ENCODE peak calls at places on chromosomes 2 and 18, in eight cellular contexts. M, O, Z, V, Y, E, X and P are unnamed samples.

GRCh38 chr2:74554821-74555531 is 456 bp downstream of the DOK1 start:
- DNase-seq in M (peak; percentile 54), O (peak; percentile 59), Z (peak; percentile 27), V (peak; percentile 12), Y (peak; percentile 93), E (no peak), X (peak; percentile 61), P (peak; percentile 65)

GRCh38 chr2:3442185-3442584 is 62.7 kb downstream of the TRAPPC12 start:
- DNase-seq in M (no peak), O (no peak), Z (peak; percentile 72), V (no peak), Y (no peak), E (no peak), X (no peak), P (no peak)

GRCh38 chr18:66749475-66750035 is 145.7 kb upstream of the CDH19 start:
- DNase-seq in M (peak; percentile 1), O (no peak), Z (no peak), V (no peak), Y (no peak), E (no peak), X (no peak), P (peak; percentile 35)

GRCh38 chr2:47174731-47175361 is 19.7 kb upstream of the STPG4 start:
- DNase-seq in M (peak; percentile 55), O (no peak), Z (peak; percentile 62), V (no peak), Y (no peak), E (no peak), X (no peak), P (peak; percentile 57)

GRCh38 chr2:20103514-20103913 is 52.1 kb upstream of the LAPTM4A start:
- DNase-seq in M (peak; percentile 54), O (no peak), Z (peak; percentile 12), V (no peak), Y (no peak), E (no peak), X (no peak), P (peak; percentile 21)

GRCh38 chr2:24117902-24118301 is 5.2 kb downstream of the PFN4 start:
- DNase-seq in M (no peak), O (no peak), Z (no peak), V (no peak), Y (no peak), E (no peak), X (no peak), P (peak; percentile 86)

GRCh38 chr2:151808258-151809072 is 19.8 kb downstream of the ARL5A start:
- DNase-seq in M (peak; percentile 32), O (no peak), Z (peak; percentile 43), V (no peak), Y (no peak), E (no peak), X (no peak), P (peak; percentile 28)

GRCh38 chr2:239443666-239444567 is 43.1 kb upstream of the HDAC4 start:
- DNase-seq in M (peak; percentile 11), O (peak; percentile 27), Z (peak; percentile 2), V (no peak), Y (no peak), E (no peak), X (no peak), P (no peak)

GRCh38 chr2:62801814-62802524 is 96.5 kb downstream of the EHBP1 start:
- DNase-seq in M (no peak), O (no peak), Z (peak; percentile 8), V (no peak), Y (no peak), E (no peak), X (no peak), P (peak; percentile 6)

GRCh38 chr2:144402282-144402681 is 117.6 kb downstream of the ZEB2 start:
- DNase-seq in M (no peak), O (no peak), Z (peak; percentile 37), V (no peak), Y (peak; percentile 56), E (no peak), X (peak; percentile 43), P (peak; percentile 79)

GRCh38 chr2:147541314-147541713 is 303.5 kb upstream of the ACVR2A start:
- DNase-seq in M (no peak), O (no peak), Z (no peak), V (no peak), Y (no peak), E (no peak), X (no peak), P (no peak)

GRCh38 chr2:50556934-50557575 is 474.9 kb downstream of the NRXN1 start:
- DNase-seq in M (peak; percentile 96), O (no peak), Z (peak; percentile 90), V (no peak), Y (no peak), E (no peak), X (no peak), P (peak; percentile 58)

GRCh38 chr2:218727502-218728165 is 17.0 kb downstream of the TTLL4 start:
- DNase-seq in M (peak; percentile 44), O (no peak), Z (peak; percentile 34), V (no peak), Y (no peak), E (no peak), X (no peak), P (peak; percentile 12)

GRCh38 chr2:217329023-217329431 is 469.2 kb upstream of the TNP1 start:
- DNase-seq in M (no peak), O (no peak), Z (peak; percentile 21), V (no peak), Y (no peak), E (no peak), X (no peak), P (no peak)

GRCh38 chr2:46534589-46534988 is 55.2 kb downstream of the TMEM247 start:
- DNase-seq in M (no peak), O (no peak), Z (no peak), V (no peak), Y (no peak), E (no peak), X (no peak), P (no peak)

GRCh38 chr2:67453365-67453764 is 56.2 kb downstream of the ETAA1 start:
- DNase-seq in M (peak; percentile 69), O (no peak), Z (peak; percentile 70), V (no peak), Y (no peak), E (no peak), X (no peak), P (no peak)

GRCh38 chr18:48706630-48707206 is 167.9 kb downstream of the CTIF start:
- DNase-seq in M (no peak), O (no peak), Z (no peak), V (no peak), Y (no peak), E (no peak), X (no peak), P (no peak)

GRCh38 chr2:17476820-17477219 is 41.4 kb downstream of the RAD51AP2 start:
- DNase-seq in M (no peak), O (no peak), Z (no peak), V (no peak), Y (no peak), E (no peak), X (no peak), P (no peak)

GRCh38 chr2:22904126-22904684 is 480.8 kb upstream of the KLHL29 start:
- DNase-seq in M (no peak), O (peak; percentile 17), Z (no peak), V (no peak), Y (no peak), E (no peak), X (peak; percentile 58), P (peak; percentile 82)

GRCh38 chr2:60880633-60880987 is 764 bp upstream of the REL start:
- DNase-seq in M (no peak), O (no peak), Z (no peak), V (no peak), Y (no peak), E (no peak), X (no peak), P (peak; percentile 57)

GRCh38 chr2:69490486-69490885 is 53.3 kb upstream of the NFU1 start:
- DNase-seq in M (no peak), O (no peak), Z (no peak), V (no peak), Y (no peak), E (no peak), X (no peak), P (no peak)

GRCh38 chr2:40653829-40654228 is 201.9 kb upstream of the SLC8A1 start:
- DNase-seq in M (peak; percentile 0), O (peak; percentile 4), Z (peak; percentile 22), V (no peak), Y (no peak), E (no peak), X (no peak), P (no peak)

GRCh38 chr2:16258350-16258749 is 318.0 kb downstream of the MYCN start:
- DNase-seq in M (no peak), O (no peak), Z (no peak), V (no peak), Y (no peak), E (no peak), X (no peak), P (no peak)

GRCh38 chr2:156883828-156884615 is 373.5 kb upstream of the GALNT5 start:
- DNase-seq in M (peak; percentile 74), O (peak; percentile 4), Z (peak; percentile 62), V (no peak), Y (no peak), E (no peak), X (no peak), P (no peak)

GRCh38 chr2:130375291-130376266 is 19.7 kb downstream of the PTPN18 start:
- DNase-seq in M (peak; percentile 35), O (no peak), Z (no peak), V (no peak), Y (no peak), E (no peak), X (no peak), P (no peak)

GRCh38 chr2:1081411-1082225 is 131.0 kb downstream of the SNTG2 start:
- DNase-seq in M (no peak), O (no peak), Z (peak; percentile 28), V (no peak), Y (no peak), E (no peak), X (peak; percentile 69), P (no peak)

GRCh38 chr18:65547046-65547445 is 203.8 kb upstream of the CDH7 start:
- DNase-seq in M (peak; percentile 1), O (no peak), Z (no peak), V (no peak), Y (no peak), E (no peak), X (no peak), P (no peak)

GRCh38 chr2:25340340-25340886 is 1.3 kb downstream of the DNMT3A start:
- DNase-seq in M (no peak), O (no peak), Z (no peak), V (no peak), Y (peak; percentile 84), E (no peak), X (peak; percentile 73), P (peak; percentile 75)

GRCh38 chr2:1553671-1554295 is 140.5 kb downstream of the TPO start:
- DNase-seq in M (peak; percentile 60), O (no peak), Z (peak; percentile 88), V (no peak), Y (no peak), E (no peak), X (no peak), P (no peak)

GRCh38 chr2:44692821-44693220 is 248.7 kb upstream of the SIX3 start:
- DNase-seq in M (no peak), O (no peak), Z (no peak), V (no peak), Y (no peak), E (no peak), X (no peak), P (no peak)